ENCODE peak calls at places on chromosomes 11 and 22, in ten cellular contexts. S is GM10248; Q is NCI-H1694; K is pulmonary artery endothelial cell; H is memory B cell; L is fibroblast of mammary gland; B is activated naive CD4-positive, alpha-beta T cell treated with anti-CD3 and anti-CD28 coated beads for 36 hours; I is fibroblast of lung; F is HT1080; Y is GM13977. U is an unnamed sample.

GRCh38 chr22:40541300-40541699 is 95.2 kb downstream of the MRTFA start:
- DNase-seq in B (peak), K (no peak), Q (no peak), I (no peak), S (peak), L (no peak), H (no peak), F (no peak), Y (peak), U (no peak)

GRCh38 chr22:50568626-50569025 is 5.9 kb upstream of the SYCE3 start:
- DNase-seq in L (no peak), K (no peak), H (no peak), Q (no peak), B (no peak), S (no peak), Y (no peak), F (no peak), I (no peak), U (no peak)

GRCh38 chr11:88284306-88285057 is 53.1 kb downstream of the CTSC start:
- DNase-seq in Q (no peak), K (peak), S (no peak), L (peak), I (no peak), H (no peak), F (no peak), B (no peak), Y (no peak), U (no peak)

GRCh38 chr11:64665381-64665780 is 57.6 kb downstream of the NRXN2 start:
- DNase-seq in H (no peak), B (no peak), K (no peak), I (no peak), L (no peak), S (no peak), F (no peak), Y (no peak), Q (no peak), U (no peak)

GRCh38 chr22:38255697-38256096 is 17.1 kb downstream of the TMEM184B start:
- DNase-seq in Q (no peak), B (no peak), L (no peak), K (no peak), F (no peak), I (no peak), Y (no peak), S (no peak), H (no peak), U (no peak)

GRCh38 chr11:74849525-74850391 is 99.1 kb downstream of the XRRA1 start:
- DNase-seq in K (no peak), I (peak), L (peak), Q (no peak), B (no peak), Y (no peak), F (peak), S (no peak), H (no peak), U (no peak)

GRCh38 chr11:134639586-134640330 is 227.7 kb upstream of the B3GAT1 start:
- DNase-seq in L (no peak), K (no peak), I (no peak), Q (no peak), S (no peak), B (no peak), F (peak), Y (no peak), H (no peak), U (no peak)

GRCh38 chr22:31126869-31127175 is 4.1 kb downstream of the INPP5J start:
- DNase-seq in K (no peak), Q (no peak), I (no peak), L (no peak), B (no peak), S (no peak), H (no peak), Y (no peak), F (no peak), U (no peak)

GRCh38 chr11:95092549-95093324 is 3.1 kb downstream of the ENDOD1 start:
- DNase-seq in L (peak), Q (no peak), K (no peak), B (peak), F (peak), H (no peak), Y (peak), S (peak), I (peak), U (no peak)

GRCh38 chr11:2913029-2913431 is 16.2 kb downstream of the PHLDA2 start:
- DNase-seq in S (no peak), K (no peak), Q (no peak), L (peak), B (no peak), Y (no peak), F (peak), I (peak), H (no peak), U (no peak)